ENCODE peak calls at places on chromosomes 7 and 10, in eight cellular contexts. H is dorsolateral prefrontal cortex, N is lung, X is PC-9, A is A673, B is nephron progenitor cell, F is cardiac fibroblast, C is suprapubic skin. S is an unnamed sample.

GRCh38 chr7:151900591-151901312 is 23.8 kb upstream of the PRKAG2 start:
- DNase-seq in X (no peak), F (no peak), H (no peak), C (no peak), B (no peak), A (no peak), N (no peak), S (no peak)

GRCh38 chr7:154581251-154581890 is 421.6 kb downstream of the PAXIP1 start:
- DNase-seq in C (no peak), A (no peak), X (no peak), B (no peak), H (no peak), F (no peak), N (peak), S (no peak)

GRCh38 chr10:109941193-109941872 is 18.0 kb upstream of the XPNPEP1 start:
- DNase-seq in F (no peak), C (no peak), B (no peak), N (no peak), A (no peak), X (no peak), H (no peak), S (no peak)

GRCh38 chr7:139775829-139776266 is 1.9 kb downstream of the HIPK2 start:
- DNase-seq in F (peak), N (peak), X (peak), H (no peak), B (peak), A (peak), C (no peak), S (peak)

GRCh38 chr10:120433176-120433575 is 23.9 kb upstream of the PLPP4 start:
- DNase-seq in A (no peak), B (no peak), H (no peak), F (no peak), X (no peak), C (no peak), N (no peak), S (no peak)

GRCh38 chr7:27840314-27840713 is 100.4 kb downstream of the TAX1BP1 start:
- DNase-seq in A (no peak), C (no peak), B (no peak), F (no peak), X (no peak), N (no peak), H (no peak), S (no peak)

GRCh38 chr7:111556977-111557376 is 5.3 kb downstream of the IMMP2L start:
- DNase-seq in N (no peak), B (no peak), F (no peak), H (no peak), A (no peak), C (no peak), X (no peak), S (no peak)

GRCh38 chr10:3624367-3624766 is 160.6 kb downstream of the KLF6 start:
- DNase-seq in F (peak), B (no peak), C (no peak), N (no peak), X (peak), H (no peak), A (no peak), S (no peak)

GRCh38 chr7:2729043-2729892 is 41.3 kb downstream of the AMZ1 start:
- DNase-seq in X (no peak), B (no peak), N (no peak), H (no peak), F (no peak), A (no peak), C (peak), S (no peak)

GRCh38 chr7:24591152-24591551 is 17.9 kb downstream of the PALS2 start:
- DNase-seq in F (no peak), X (no peak), A (no peak), C (no peak), N (no peak), B (no peak), H (no peak), S (no peak)

GRCh38 chr7:20268832-20269231 is 51.6 kb upstream of the MACC1 start:
- DNase-seq in B (no peak), C (no peak), F (peak), A (no peak), X (no peak), H (no peak), N (no peak), S (no peak)

GRCh38 chr10:17617031-17617911 is at the start of gene HACD1:
- DNase-seq in H (peak), N (peak), B (peak), F (peak), C (peak), X (peak), A (peak), S (peak)

GRCh38 chr7:106841896-106842390 is 23.1 kb upstream of the PIK3CG start:
- DNase-seq in X (no peak), F (no peak), N (no peak), A (peak), C (no peak), B (no peak), H (no peak), S (no peak)

GRCh38 chr10:33327750-33328149 is 6.7 kb downstream of the NRP1 start:
- DNase-seq in C (no peak), N (no peak), B (no peak), A (peak), X (no peak), H (no peak), F (no peak), S (no peak)

GRCh38 chr10:3172081-3172445 is 519 bp downstream of the PITRM1 start:
- DNase-seq in N (no peak), X (peak), C (no peak), B (no peak), A (no peak), H (no peak), F (peak), S (no peak)

GRCh38 chr10:1509003-1509402 is 228.3 kb downstream of the ADARB2 start:
- DNase-seq in H (no peak), A (peak), N (no peak), F (no peak), X (no peak), C (no peak), B (no peak), S (no peak)

GRCh38 chr10:51366044-51366443 is 291.8 kb downstream of the PRKG1 start:
- DNase-seq in F (no peak), N (no peak), B (no peak), H (no peak), X (no peak), C (no peak), A (no peak), S (no peak)

GRCh38 chr7:25549315-25549933 is 321.1 kb upstream of the NPVF start:
- DNase-seq in X (no peak), F (no peak), N (no peak), B (peak), H (no peak), A (no peak), C (no peak), S (no peak)

GRCh38 chr7:36906448-36906847 is 182.2 kb upstream of the AOAH start:
- DNase-seq in A (no peak), N (no peak), X (no peak), H (no peak), F (no peak), B (no peak), C (no peak), S (no peak)

GRCh38 chr7:131170440-131171105 is 157.1 kb upstream of the MKLN1 start:
- DNase-seq in X (no peak), H (no peak), F (peak), N (no peak), A (no peak), C (no peak), B (no peak), S (no peak)

GRCh38 chr10:88270871-88271713 is 312.0 kb downstream of the RNLS start:
- DNase-seq in B (peak), C (no peak), N (no peak), X (no peak), F (peak), A (no peak), H (no peak), S (no peak)

GRCh38 chr7:81308643-81309354 is 389.9 kb upstream of the SEMA3C start:
- DNase-seq in C (no peak), A (peak), H (no peak), N (no peak), X (no peak), F (peak), B (no peak), S (no peak)

GRCh38 chr7:26860361-26860760 is 4.0 kb downstream of the SKAP2 start:
- DNase-seq in N (no peak), H (no peak), C (no peak), B (no peak), X (peak), F (no peak), A (no peak), S (peak)

GRCh38 chr7:29511851-29512250 is 51.8 kb upstream of the PRR15 start:
- DNase-seq in H (no peak), N (no peak), F (no peak), B (no peak), X (no peak), C (no peak), A (no peak), S (no peak)

GRCh38 chr10:68955414-68955785 is 570 bp upstream of the DDX21 start:
- DNase-seq in N (no peak), C (no peak), X (no peak), F (no peak), A (no peak), B (peak), H (no peak), S (peak)

GRCh38 chr10:6100370-6100769 is 11.5 kb downstream of the RBM17 start:
- DNase-seq in H (no peak), N (no peak), F (no peak), A (no peak), C (no peak), X (no peak), B (no peak), S (no peak)

GRCh38 chr10:102352066-102352715 is 43.3 kb upstream of the NFKB2 start:
- DNase-seq in F (peak), B (peak), X (no peak), H (no peak), A (peak), C (no peak), N (peak), S (peak)

GRCh38 chr7:91913612-91914011 is 27.1 kb upstream of the AKAP9 start:
- DNase-seq in A (no peak), B (no peak), H (no peak), X (no peak), C (no peak), N (no peak), F (peak), S (no peak)

GRCh38 chr10:78492424-78492823 is 458.8 kb downstream of the RPS24 start:
- DNase-seq in C (no peak), F (no peak), A (no peak), N (no peak), X (no peak), H (no peak), B (no peak), S (no peak)
- TF ChIP-seq CTCF in C (no peak), F (no peak), A (no peak), N (no peak), X (no peak), H (no peak), B (no peak), S (no peak)

DNA sequence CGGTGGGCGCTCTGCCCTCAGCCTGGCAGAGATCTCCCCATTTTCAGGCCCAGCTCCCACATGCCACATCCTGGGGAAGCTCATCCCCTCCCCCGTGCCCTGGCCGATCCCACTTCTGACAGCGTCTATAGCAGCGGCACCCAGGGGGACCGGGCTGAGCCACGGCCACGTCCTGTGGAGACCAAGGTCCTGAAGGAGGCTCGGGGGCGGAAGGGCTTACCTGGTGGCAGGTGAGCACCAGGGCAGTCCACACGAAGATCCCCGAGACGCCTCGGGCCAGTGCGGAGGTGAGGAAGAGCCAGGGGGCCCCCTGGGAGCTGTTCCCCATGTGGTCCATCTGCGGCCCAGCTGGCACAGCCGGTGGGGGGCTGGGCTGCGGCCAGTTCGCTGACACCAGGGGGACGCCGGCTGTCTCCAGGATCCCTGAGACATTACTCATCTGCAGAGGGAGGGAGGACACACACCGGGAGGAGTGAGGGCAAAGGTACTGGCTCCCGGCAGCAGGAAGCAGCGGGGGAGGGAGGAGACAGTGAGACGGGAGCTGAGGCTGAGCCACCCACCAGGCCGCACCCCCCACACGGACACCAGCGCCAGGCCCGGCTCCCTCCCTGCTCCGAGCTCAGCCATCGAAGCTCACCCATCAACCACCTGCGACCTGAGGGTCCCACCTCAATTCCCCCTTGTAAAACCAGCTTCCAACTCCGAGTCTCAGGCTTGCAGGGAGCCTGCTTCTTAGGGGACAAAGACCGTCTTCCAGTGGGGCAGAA is 776 bp downstream of the TMEM184A start:
- DNase-seq in B (peak), N (no peak), H (no peak), A (no peak), F (peak), X (peak), C (no peak), S (peak)
- TF ChIP-seq CTCF in B (no peak), N (no peak), H (no peak), A (no peak), F (no peak), X (no peak), C (no peak), S (no peak)

DNA sequence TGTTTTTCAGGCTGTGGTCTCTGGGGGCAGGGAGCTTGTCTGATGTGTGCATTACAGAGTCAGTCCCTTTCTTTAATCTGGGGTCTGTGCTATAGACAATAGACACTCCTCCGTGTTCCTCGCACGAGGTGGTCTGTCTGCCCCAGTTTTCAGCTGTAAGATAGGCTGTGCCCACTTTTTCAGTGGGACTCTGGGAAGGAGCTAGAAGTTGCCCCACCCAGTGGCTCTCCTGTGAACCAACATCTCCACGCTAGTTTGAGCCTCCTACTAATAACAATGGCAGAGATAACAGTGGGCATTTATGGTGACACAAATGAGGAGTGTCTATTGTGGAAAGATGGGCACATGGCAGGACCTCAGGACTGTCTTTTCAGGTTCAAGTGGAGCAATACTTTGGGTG is 44.0 kb downstream of the ADRB1 start:
- DNase-seq in F (no peak), C (no peak), B (no peak), X (no peak), H (no peak), A (no peak), N (no peak), S (no peak)
- TF ChIP-seq CTCF in F (no peak), C (no peak), B (no peak), X (no peak), H (no peak), A (peak), N (no peak), S (no peak)

DNA sequence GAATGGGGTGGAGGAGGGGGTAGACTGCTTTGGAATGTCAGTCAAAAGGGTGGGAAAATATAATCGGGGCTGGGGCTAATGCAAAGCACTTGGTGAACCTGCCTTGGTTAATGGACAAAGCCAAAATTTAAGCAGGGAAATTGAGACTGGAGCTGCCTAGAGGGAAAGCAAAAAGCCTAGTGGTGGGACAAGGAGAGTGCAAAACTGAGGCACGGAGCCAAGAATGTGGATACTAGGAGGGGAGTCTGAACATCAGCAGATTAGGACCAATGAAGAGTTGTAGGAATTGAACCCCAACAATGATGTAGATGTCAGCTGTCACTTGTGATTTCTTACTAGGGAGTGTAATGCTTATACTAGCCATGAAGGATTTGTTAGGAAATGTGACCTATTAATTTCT is 195.9 kb downstream of the MDFIC start:
- DNase-seq in H (no peak), A (no peak), X (no peak), C (no peak), N (no peak), F (no peak), B (no peak), S (no peak)
- TF ChIP-seq CTCF in H (no peak), A (no peak), X (no peak), C (no peak), N (no peak), F (no peak), B (no peak), S (no peak)

DNA sequence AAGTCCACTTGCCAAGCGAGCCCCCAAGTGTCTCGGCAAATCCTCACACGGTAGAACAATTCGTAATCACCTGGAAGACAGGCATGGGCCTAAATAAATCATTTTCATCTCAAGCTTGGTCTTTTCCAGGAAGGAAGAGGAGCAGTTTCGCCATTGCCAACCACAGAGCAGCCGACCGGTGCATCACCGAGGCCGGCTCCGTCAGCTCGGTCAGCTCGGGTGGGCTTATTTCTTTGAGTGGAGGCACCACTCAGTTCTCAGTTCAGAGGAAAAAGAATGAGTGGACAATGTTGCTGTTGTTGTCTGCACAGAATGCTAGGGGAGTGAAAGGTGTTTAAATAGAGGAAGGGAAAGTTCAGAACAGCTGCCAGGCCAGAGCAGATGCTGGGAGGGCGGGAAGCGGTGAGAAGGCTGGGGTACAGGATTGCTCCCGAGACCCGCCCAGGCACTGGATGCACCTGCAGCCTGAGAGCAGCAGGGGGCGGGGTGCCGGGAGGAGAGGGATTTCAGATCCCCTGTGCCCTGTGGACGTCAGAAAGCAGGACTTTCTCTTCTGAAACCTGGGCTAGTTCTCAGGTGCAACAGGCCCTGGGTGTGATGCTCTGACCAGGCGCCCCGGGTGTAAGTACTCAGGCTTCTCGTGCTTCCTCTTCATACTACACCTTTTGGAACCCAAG is 17.7 kb upstream of the IGFBP3 start:
- DNase-seq in C (no peak), H (no peak), B (peak), N (no peak), X (no peak), A (no peak), F (no peak), S (no peak)
- TF ChIP-seq CTCF in C (no peak), H (no peak), B (peak), N (no peak), X (peak), A (no peak), F (peak), S (no peak)

S was measured in Calu3.